ENCODE peak calls at places on chromosomes 11 and 22, in four cellular contexts. G, T, A and W are unnamed samples.

GRCh38 chr11:17019231-17019630 is 5.0 kb upstream of the PLEKHA7 start:
- DNase-seq in G (no peak), T (no peak), A (no peak), W (no peak)

GRCh38 chr11:60910281-60910687 is 3.7 kb upstream of the TMEM109 start:
- DNase-seq in G (no peak), T (no peak), A (peak; percentile 66), W (no peak)

GRCh38 chr11:3635641-3636375 is 6.0 kb downstream of the ART5 start:
- DNase-seq in G (no peak), T (no peak), A (no peak), W (no peak)

GRCh38 chr11:86978756-86979608 is 23.8 kb upstream of the FZD4 start:
- DNase-seq in G (no peak), T (no peak), A (no peak), W (no peak)

GRCh38 chr11:96324912-96325311 is 18.1 kb downstream of the MAML2 start:
- DNase-seq in G (no peak), T (no peak), A (no peak), W (no peak)

GRCh38 chr22:47012589-47013365 is 250.3 kb downstream of the TBC1D22A start:
- DNase-seq in G (no peak), T (no peak), A (peak; percentile 43), W (no peak)

GRCh38 chr11:19326499-19326898 is 85.8 kb upstream of the E2F8 start:
- DNase-seq in G (no peak), T (no peak), A (no peak), W (no peak)

GRCh38 chr11:46738887-46739286 is 19.9 kb downstream of the F2 start:
- DNase-seq in G (no peak), T (no peak), A (no peak), W (no peak)

GRCh38 chr11:46588131-46588530 is 5.7 kb downstream of the AMBRA1 start:
- DNase-seq in G (no peak), T (no peak), A (no peak), W (no peak)

GRCh38 chr11:128298271-128298670 is 289.1 kb downstream of the ETS1 start:
- DNase-seq in G (no peak), T (no peak), A (no peak), W (no peak)

GRCh38 chr11:96254087-96254486 is 88.9 kb downstream of the MAML2 start:
- DNase-seq in G (no peak), T (no peak), A (no peak), W (no peak)

GRCh38 chr22:39820266-39820665 is 73.3 kb downstream of the ENTHD1 start:
- DNase-seq in G (no peak), T (no peak), A (no peak), W (no peak)

GRCh38 chr22:31106001-31106571 is 1.3 kb downstream of the SELENOM start:
- DNase-seq in G (peak; percentile 35), T (no peak), A (peak; percentile 84), W (no peak)

GRCh38 chr11:47004595-47005033 is 68.1 kb downstream of the CSTPP1 start:
- DNase-seq in G (peak; percentile 74), T (no peak), A (peak; percentile 97), W (peak; percentile 80)

GRCh38 chr11:61969391-61969758 is 1.9 kb upstream of the FTH1 start:
- DNase-seq in G (no peak), T (no peak), A (no peak), W (no peak)

GRCh38 chr11:117600261-117600783 is 196.7 kb downstream of the DSCAML1 start:
- DNase-seq in G (no peak), T (no peak), A (peak; percentile 48), W (no peak)

GRCh38 chr11:82720267-82720666 is 13.4 kb downstream of the FAM181B start:
- DNase-seq in G (no peak), T (no peak), A (no peak), W (no peak)

GRCh38 chr11:104916442-104916841 is 18.2 kb upstream of the CASP12 start:
- DNase-seq in G (no peak), T (no peak), A (no peak), W (no peak)

GRCh38 chr11:42957831-42958230 is 354.0 kb upstream of the API5 start:
- DNase-seq in G (no peak), T (no peak), A (no peak), W (no peak)

GRCh38 chr11:42960521-42961088 is 351.2 kb upstream of the API5 start:
- DNase-seq in G (no peak), T (no peak), A (no peak), W (no peak)

GRCh38 chr11:42958635-42959034 is 353.2 kb upstream of the API5 start:
- DNase-seq in G (no peak), T (no peak), A (no peak), W (no peak)
- H3K4me1 ChIP-seq in G (no peaks in the 10 kb centered on the region), T (no peaks in the 10 kb centered on the region), A (no peaks in the 10 kb centered on the region), W (no peaks in the 10 kb centered on the region)

GRCh38 chr11:2299773-2300172 is 1.9 kb downstream of the C11orf21 start:
- DNase-seq in G (no peak), T (no peak), A (no peak), W (no peak)

GRCh38 chr11:2301631-2302272 is at the start of the genes C11orf21 and TSPAN32:
- DNase-seq in G (no peak), T (no peak), A (no peak), W (no peak)

GRCh38 chr11:2300936-2301630 is 635 bp downstream of the C11orf21 start:
- DNase-seq in G (no peak), T (no peak), A (no peak), W (peak; percentile 3)

GRCh38 chr11:2298795-2299747 is 2.6 kb downstream of the C11orf21 start:
- DNase-seq in G (no peak), T (peak; percentile 25), A (no peak), W (no peak)

GRCh38 chr11:2300290-2300935 is 1.3 kb downstream of the C11orf21 start:
- DNase-seq in G (no peak), T (no peak), A (no peak), W (no peak)
- H3K4me3 ChIP-seq in G (no peak overlapping the region), T (no peak overlapping the region), A (no peak overlapping the region), W (no peak overlapping the region)

GRCh38 chr11:121928597-121929580 is 187.1 kb downstream of the BLID start:
- DNase-seq in G (peak; percentile 66), T (no peak), A (no peak), W (no peak)

GRCh38 chr11:121931748-121932352 is 184.2 kb downstream of the BLID start:
- DNase-seq in G (no peak), T (no peak), A (no peak), W (no peak)

GRCh38 chr11:121931121-121931520 is 184.9 kb downstream of the BLID start:
- DNase-seq in G (no peak), T (no peak), A (no peak), W (no peak)

GRCh38 chr11:121929581-121929980 is 186.4 kb downstream of the BLID start:
- DNase-seq in G (peak; percentile 61), T (no peak), A (no peak), W (peak; percentile 38)

GRCh38 chr11:121930004-121930965 is 185.7 kb downstream of the BLID start:
- DNase-seq in G (no peak), T (no peak), A (no peak), W (no peak)
- TF ChIP-seq EP300 in G (no peak), T (no peak), A (no peak), W (no peak)

GRCh38 chr22:20029550-20030225 is 8.8 kb downstream of the TANGO2 start:
- DNase-seq in G (no peak), T (no peak), A (no peak), W (no peak)

GRCh38 chr22:20033045-20033706 is 12.3 kb downstream of the TANGO2 start:
- DNase-seq in G (no peak), T (no peak), A (no peak), W (no peak)

GRCh38 chr22:20032407-20032991 is 11.6 kb downstream of the TANGO2 start:
- DNase-seq in G (no peak), T (no peak), A (no peak), W (no peak)

GRCh38 chr22:20034143-20034542 is 13.2 kb downstream of the TANGO2 start:
- DNase-seq in G (no peak), T (no peak), A (no peak), W (no peak)

DNA sequence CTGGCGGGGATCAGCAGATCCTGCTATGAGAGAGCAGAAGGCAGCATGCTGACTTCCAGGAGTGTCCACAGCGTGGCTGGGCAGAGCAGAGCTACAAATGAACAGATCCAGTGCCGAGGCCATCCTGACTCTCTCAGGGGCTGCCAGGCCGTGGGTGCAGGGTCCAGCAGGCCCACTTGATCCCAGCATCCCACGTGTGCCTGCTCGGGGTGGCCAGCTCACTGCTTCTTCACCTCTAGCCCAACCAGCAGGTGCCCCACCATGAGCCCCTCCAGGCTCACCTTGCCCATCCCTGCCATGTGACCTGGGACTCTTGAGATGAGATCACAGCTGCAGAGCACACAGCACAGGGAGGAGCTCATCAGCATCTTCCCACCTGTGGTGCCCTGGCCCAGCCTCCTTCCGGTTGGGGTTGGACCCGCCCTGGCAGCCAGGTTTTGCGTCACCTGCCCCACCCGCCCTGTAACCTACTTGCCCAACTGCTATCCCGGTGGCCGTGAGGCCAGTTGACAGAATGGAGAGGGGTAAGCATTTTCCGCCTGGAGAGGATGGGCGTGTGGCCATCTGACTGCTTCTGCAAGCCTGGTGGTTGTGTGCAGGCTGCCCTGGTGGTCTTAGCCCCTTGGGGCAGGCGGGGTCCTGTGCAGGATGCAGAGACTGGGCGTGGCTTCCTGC is 11.0 kb downstream of the TANGO2 start:
- DNase-seq in G (no peak), T (no peak), A (peak; percentile 62), W (no peak)
- H3K4me1 ChIP-seq in G (peaks cover 4% of the 10 kb centered on the region), T (no peaks in the 10 kb centered on the region), A (no peaks in the 10 kb centered on the region), W (no peaks in the 10 kb centered on the region)

DNA sequence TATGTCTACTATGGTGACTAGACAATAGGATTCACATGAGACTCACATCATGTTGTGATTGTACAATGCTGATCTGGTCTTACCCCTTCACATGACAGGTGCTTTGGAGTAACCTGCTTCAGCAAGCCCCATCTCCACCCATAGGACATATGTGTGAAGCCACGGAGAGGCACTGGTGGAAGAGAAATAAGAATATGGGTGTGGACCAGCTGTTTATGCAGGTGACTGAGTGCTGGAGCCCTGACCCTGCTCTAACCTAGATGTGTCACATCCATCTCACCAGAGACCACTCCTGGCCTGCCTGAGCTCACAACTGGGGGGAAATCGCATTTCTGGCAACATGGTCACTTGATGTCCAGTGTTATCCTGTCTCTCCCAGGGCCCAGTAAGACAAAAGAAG is 119.7 kb downstream of the GGTLC2 start:
- DNase-seq in G (no peak), T (no peak), A (no peak), W (no peak)
- H3K4me3 ChIP-seq in G (no peak overlapping the region), T (no peak overlapping the region), A (no peak overlapping the region), W (no peak overlapping the region)

GRCh38 chr11:114163830-114164401 is 104.4 kb downstream of the ZBTB16 start:
- DNase-seq in G (no peak), T (no peak), A (peak; percentile 95), W (no peak)
- TF ChIP-seq EP300 in G (peak; percentile 96), T (no peak), A (peak; percentile 100), W (peak; percentile 99)

GRCh38 chr11:107140988-107141387 is 122.7 kb upstream of the GUCY1A2 start:
- DNase-seq in G (no peak), T (no peak), A (no peak), W (no peak)

GRCh38 chr11:107136892-107137291 is 118.6 kb upstream of the GUCY1A2 start:
- DNase-seq in G (no peak), T (no peak), A (no peak), W (no peak)

DNA sequence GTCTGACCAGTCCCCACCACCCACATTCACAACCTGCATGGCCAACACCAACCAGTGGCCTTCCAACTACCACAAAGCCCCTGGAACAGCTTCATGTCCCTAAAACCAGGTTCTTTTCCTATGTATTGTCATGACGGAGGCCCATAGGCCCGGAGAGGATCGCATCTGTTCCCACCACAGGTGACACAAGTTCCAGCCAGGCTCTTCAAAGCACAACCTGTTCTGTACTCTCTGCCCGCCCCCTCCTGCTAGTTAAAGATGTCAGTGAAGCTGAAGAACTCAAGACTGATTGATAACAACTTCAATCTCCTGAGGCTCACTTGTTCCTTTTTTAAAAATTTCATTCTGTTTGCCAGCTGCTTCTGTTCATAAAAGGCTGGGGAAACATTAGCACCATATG is 121.1 kb upstream of the GUCY1A2 start:
- DNase-seq in G (no peak), T (no peak), A (no peak), W (no peak)
- H3K4me1 ChIP-seq in G (no peaks in the 10 kb centered on the region), T (no peaks in the 10 kb centered on the region), A (no peaks in the 10 kb centered on the region), W (no peaks in the 10 kb centered on the region)